ENCODE peak calls at places on chromosome 10, in five cellular contexts. Q, Y, T, V and J are unnamed samples.

GRCh38 chr10:86192147-86192546 is 174.4 kb downstream of the GRID1 start:
- DNase-seq in Q (no peak), Y (no peak), T (no peak), V (no peak), J (no peak)

GRCh38 chr10:70772627-70773026 is 12.6 kb downstream of the TBATA start:
- DNase-seq in Q (peak), Y (no peak), T (no peak), V (no peak), J (no peak)

GRCh38 chr10:79435271-79436065 is 10.0 kb downstream of the ZCCHC24 start:
- DNase-seq in Q (no peak), Y (no peak), T (no peak), V (no peak), J (no peak)

GRCh38 chr10:77196616-77197015 is 441.0 kb downstream of the KCNMA1 start:
- DNase-seq in Q (no peak), Y (no peak), T (no peak), V (no peak), J (no peak)

GRCh38 chr10:80541144-80541750 is 3.5 kb downstream of the SH2D4B start:
- DNase-seq in Q (no peak), Y (peak), T (no peak), V (no peak), J (peak)

GRCh38 chr10:30583778-30584415 is 45.7 kb downstream of the LYZL2 start:
- DNase-seq in Q (no peak), Y (peak), T (peak), V (peak), J (peak)

GRCh38 chr10:113103131-113103830 is 153.2 kb downstream of the TCF7L2 start:
- DNase-seq in Q (no peak), Y (no peak), T (no peak), V (peak), J (no peak)

GRCh38 chr10:62661143-62661542 is 143.4 kb upstream of the ADO start:
- DNase-seq in Q (no peak), Y (no peak), T (no peak), V (no peak), J (no peak)

GRCh38 chr10:52597189-52597863 is 175.3 kb downstream of the MBL2 start:
- DNase-seq in Q (no peak), Y (no peak), T (no peak), V (no peak), J (no peak)

GRCh38 chr10:28179490-28180099 is 123.3 kb downstream of the MPP7 start:
- DNase-seq in Q (no peak), Y (no peak), T (peak), V (peak), J (peak)

GRCh38 chr10:117362313-117362712 is 12.9 kb downstream of the PDZD8 start:
- DNase-seq in Q (no peak), Y (no peak), T (no peak), V (no peak), J (no peak)

GRCh38 chr10:61592581-61592980 is 70.1 kb upstream of the CABCOCO1 start:
- DNase-seq in Q (no peak), Y (no peak), T (no peak), V (no peak), J (peak)

GRCh38 chr10:68829494-68829893 is 2.2 kb downstream of the STOX1 start:
- DNase-seq in Q (no peak), Y (no peak), T (no peak), V (no peak), J (no peak)

GRCh38 chr10:68828833-68829232 is 1.5 kb downstream of the STOX1 start:
- DNase-seq in Q (no peak), Y (no peak), T (no peak), V (no peak), J (no peak)

GRCh38 chr10:68829952-68830351 is 2.6 kb downstream of the STOX1 start:
- DNase-seq in Q (no peak), Y (no peak), T (no peak), V (no peak), J (no peak)

GRCh38 chr10:68831961-68832455 is 4.7 kb downstream of the STOX1 start:
- DNase-seq in Q (no peak), Y (no peak), T (no peak), V (no peak), J (no peak)

DNA sequence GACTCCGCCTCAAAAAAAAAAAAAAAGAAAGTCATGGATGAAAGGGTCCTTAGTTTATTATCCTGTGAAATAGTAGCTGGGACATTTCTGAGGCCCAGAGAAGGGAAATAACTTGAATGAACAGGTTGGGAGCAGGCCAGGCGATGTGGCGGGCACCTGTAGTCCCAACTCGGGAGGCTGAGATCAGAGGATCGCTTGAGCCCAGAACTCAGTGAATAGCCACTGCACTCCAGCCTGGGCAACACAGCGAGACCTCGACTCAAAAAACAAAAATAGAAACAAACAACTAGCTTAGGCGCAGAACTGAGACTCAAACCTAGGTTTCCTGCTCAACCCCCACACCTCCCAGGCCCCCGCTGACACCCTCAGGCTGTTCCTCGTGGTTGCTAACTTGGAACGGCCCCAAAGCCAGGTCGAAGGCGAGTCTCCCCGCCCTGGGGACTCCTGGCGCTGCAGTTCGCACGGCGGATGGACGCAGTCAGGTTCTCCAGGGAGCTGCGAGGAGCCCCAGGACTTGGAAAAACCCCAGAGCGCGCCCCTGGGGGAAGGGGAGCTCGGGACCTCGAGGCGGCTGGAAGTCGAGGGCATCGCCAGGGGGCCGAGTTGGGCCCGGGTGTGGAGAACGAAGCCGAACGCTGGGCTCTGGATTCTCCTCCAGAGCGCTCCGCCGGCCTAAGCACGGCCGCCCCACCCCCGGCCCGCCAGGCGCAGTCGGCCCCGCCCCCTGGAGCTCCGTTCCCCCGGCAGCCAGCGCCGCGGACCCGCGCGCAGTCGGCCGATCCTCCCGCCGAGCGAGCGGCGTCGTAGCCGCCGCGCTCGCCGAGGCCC is at the start of gene STOX1:
- DNase-seq in Q (no peak), Y (peak), T (no peak), V (no peak), J (peak)
- TF ChIP-seq CTCF in Q (no peak), Y (no peak), T (no peak), V (no peak), J (no peak)

DNA sequence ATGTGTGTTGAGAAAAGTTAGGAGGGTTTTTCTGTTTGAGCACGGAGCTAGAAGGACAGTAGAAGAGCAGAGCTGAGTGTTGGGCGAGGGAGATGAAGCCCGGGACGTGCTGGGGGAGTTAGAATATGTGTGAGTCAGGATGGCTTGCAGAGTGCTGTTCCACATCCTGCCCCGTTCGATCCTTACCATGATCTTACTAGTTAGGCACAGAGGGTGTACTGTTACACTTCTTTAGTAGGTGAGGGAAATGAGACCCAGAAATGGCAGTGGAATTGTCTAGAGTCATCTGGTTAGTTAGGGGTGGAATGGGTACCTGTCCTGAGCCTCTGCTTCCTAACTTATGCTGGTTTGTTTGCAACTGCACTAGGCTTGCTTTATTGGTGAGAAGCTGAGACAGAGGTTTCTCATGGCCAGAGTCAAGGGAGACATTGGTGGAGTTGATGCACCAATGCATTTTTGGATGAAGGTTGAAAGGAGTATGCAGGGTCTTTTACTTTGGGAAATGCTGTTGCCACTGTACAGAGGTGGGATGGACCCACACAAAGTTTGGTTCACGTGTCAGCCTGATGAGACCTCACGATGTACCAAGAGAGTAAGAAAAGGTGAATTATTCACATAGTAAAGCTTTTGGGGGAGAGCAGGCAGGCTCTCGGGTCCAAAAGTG is 42.4 kb downstream of the CCNY start:
- DNase-seq in Q (no peak), Y (no peak), T (no peak), V (no peak), J (peak)
- H3K4me3 ChIP-seq in Q (no peak), Y (no peak), T (no peak), V (no peak), J (peak)

GRCh38 chr10:49619613-49620012 is 5.8 kb downstream of the CHAT start:
- DNase-seq in Q (no peak), Y (no peak), T (no peak), V (no peak), J (no peak)
- TF ChIP-seq CTCF in Q (no peak), Y (no peak), T (no peak), V (no peak), J (no peak)

GRCh38 chr10:6543431-6544005 is 36.6 kb downstream of the PRKCQ start:
- DNase-seq in Q (no peak), Y (no peak), T (no peak), V (no peak), J (peak)

GRCh38 chr10:6537704-6538103 is 42.4 kb downstream of the PRKCQ start:
- DNase-seq in Q (no peak), Y (no peak), T (no peak), V (no peak), J (no peak)

GRCh38 chr10:6542999-6543430 is 37.1 kb downstream of the PRKCQ start:
- DNase-seq in Q (no peak), Y (no peak), T (no peak), V (no peak), J (peak)
- H3K4me3 ChIP-seq in Q (no peak), Y (no peak), T (peak), V (no peak), J (peak)

GRCh38 chr10:110686941-110687340 is 42.8 kb downstream of the RBM20 start:
- DNase-seq in Q (no peak), Y (no peak), T (no peak), V (no peak), J (no peak)
- TF ChIP-seq CTCF in Q (no peak), Y (no peak), T (no peak), V (no peak), J (no peak)